ENCODE peak calls at places on chromosomes 1 and 21, in five cellular contexts. P, W, G, H and R are unnamed samples.

GRCh38 chr1:192439373-192440025 is 122.7 kb downstream of the RGS21 start:
- DNase-seq in P (no peak), W (no peak), G (no peak), H (no peak), R (peak)

GRCh38 chr1:226950875-226951274 is 10.8 kb downstream of the COQ8A start:
- DNase-seq in P (peak), W (no peak), G (no peak), H (no peak), R (no peak)

GRCh38 chr1:38746413-38746812 is 113.2 kb downstream of the RRAGC start:
- DNase-seq in P (no peak), W (no peak), G (no peak), H (no peak), R (no peak)

GRCh38 chr1:86997538-86997937 is 83.1 kb downstream of the HS2ST1 start:
- DNase-seq in P (no peak), W (no peak), G (no peak), H (no peak), R (no peak)

GRCh38 chr1:201586806-201587205 is 47.9 kb downstream of the NAV1 start:
- DNase-seq in P (no peak), W (no peak), G (no peak), H (no peak), R (no peak)

GRCh38 chr1:66351474-66351873 is 182.5 kb upstream of the SGIP1 start:
- DNase-seq in P (peak), W (no peak), G (no peak), H (no peak), R (no peak)

GRCh38 chr1:53137729-53138128 is 4.7 kb downstream of the SLC1A7 start:
- DNase-seq in P (no peak), W (no peak), G (no peak), H (no peak), R (no peak)

GRCh38 chr1:247415423-247416361 is at the start of gene NLRP3:
- DNase-seq in P (peak), W (peak), G (no peak), H (no peak), R (no peak)

GRCh38 chr1:79695133-79695532 is 688.6 kb upstream of the ADGRL4 start:
- DNase-seq in P (no peak), W (no peak), G (no peak), H (no peak), R (no peak)

GRCh38 chr1:23472351-23473036 is 11.5 kb downstream of the ASAP3 start:
- DNase-seq in P (no peak), W (no peak), G (no peak), H (no peak), R (no peak)

GRCh38 chr1:172726740-172727139 is 67.8 kb downstream of the FASLG start:
- DNase-seq in P (no peak), W (no peak), G (no peak), H (no peak), R (no peak)

GRCh38 chr1:25747046-25747705 is 52.8 kb upstream of the SELENON start:
- DNase-seq in P (no peak), W (no peak), G (no peak), H (no peak), R (no peak)

GRCh38 chr1:20250346-20250989 is 40.2 kb upstream of the VWA5B1 start:
- DNase-seq in P (peak), W (no peak), G (no peak), H (no peak), R (no peak)

GRCh38 chr1:91071838-91072237 is 50.0 kb upstream of the ZNF644 start:
- DNase-seq in P (no peak), W (no peak), G (no peak), H (no peak), R (no peak)

GRCh38 chr21:34019402-34019801 is 54.0 kb upstream of the MRPS6 start:
- DNase-seq in P (peak), W (no peak), G (no peak), H (no peak), R (no peak)

GRCh38 chr21:34018910-34019309 is 54.5 kb upstream of the MRPS6 start:
- DNase-seq in P (peak), W (no peak), G (no peak), H (no peak), R (no peak)

GRCh38 chr21:34020934-34021553 is 52.3 kb upstream of the MRPS6 start:
- DNase-seq in P (no peak), W (no peak), G (no peak), H (no peak), R (no peak)

GRCh38 chr21:34021726-34022125 is 51.7 kb upstream of the MRPS6 start:
- DNase-seq in P (no peak), W (no peak), G (no peak), H (no peak), R (no peak)

GRCh38 chr21:34020005-34020847 is 53.2 kb upstream of the MRPS6 start:
- DNase-seq in P (peak), W (no peak), G (no peak), H (no peak), R (no peak)
- TF ChIP-seq CTCF in P (peak), W (no peak), G (no peak), H (no peak), R (no peak)

GRCh38 chr1:167490765-167491164 is 27.6 kb downstream of the CD247 start:
- DNase-seq in P (no peak), W (no peak), G (no peak), H (no peak), R (no peak)

GRCh38 chr1:167492509-167492910 is 25.8 kb downstream of the CD247 start:
- DNase-seq in P (no peak), W (peak), G (no peak), H (no peak), R (no peak)

GRCh38 chr1:167491586-167492408 is 26.5 kb downstream of the CD247 start:
- DNase-seq in P (no peak), W (peak), G (no peak), H (no peak), R (no peak)

GRCh38 chr1:167489581-167490340 is 28.6 kb downstream of the CD247 start:
- DNase-seq in P (no peak), W (peak), G (no peak), H (no peak), R (no peak)

GRCh38 chr1:167493372-167493771 is 25.0 kb downstream of the CD247 start:
- DNase-seq in P (no peak), W (no peak), G (no peak), H (no peak), R (no peak)
- H3K4me3 ChIP-seq in P (no peak), W (no peak), G (no peak), H (no peak), R (no peak)

GRCh38 chr1:234607091-234608025 is 2.6 kb downstream of the IRF2BP2 start:
- DNase-seq in P (peak), W (no peak), G (peak), H (no peak), R (peak)
- TF ChIP-seq CTCF in P (no peak), W (no peak), G (no peak), H (no peak), R (peak)

DNA sequence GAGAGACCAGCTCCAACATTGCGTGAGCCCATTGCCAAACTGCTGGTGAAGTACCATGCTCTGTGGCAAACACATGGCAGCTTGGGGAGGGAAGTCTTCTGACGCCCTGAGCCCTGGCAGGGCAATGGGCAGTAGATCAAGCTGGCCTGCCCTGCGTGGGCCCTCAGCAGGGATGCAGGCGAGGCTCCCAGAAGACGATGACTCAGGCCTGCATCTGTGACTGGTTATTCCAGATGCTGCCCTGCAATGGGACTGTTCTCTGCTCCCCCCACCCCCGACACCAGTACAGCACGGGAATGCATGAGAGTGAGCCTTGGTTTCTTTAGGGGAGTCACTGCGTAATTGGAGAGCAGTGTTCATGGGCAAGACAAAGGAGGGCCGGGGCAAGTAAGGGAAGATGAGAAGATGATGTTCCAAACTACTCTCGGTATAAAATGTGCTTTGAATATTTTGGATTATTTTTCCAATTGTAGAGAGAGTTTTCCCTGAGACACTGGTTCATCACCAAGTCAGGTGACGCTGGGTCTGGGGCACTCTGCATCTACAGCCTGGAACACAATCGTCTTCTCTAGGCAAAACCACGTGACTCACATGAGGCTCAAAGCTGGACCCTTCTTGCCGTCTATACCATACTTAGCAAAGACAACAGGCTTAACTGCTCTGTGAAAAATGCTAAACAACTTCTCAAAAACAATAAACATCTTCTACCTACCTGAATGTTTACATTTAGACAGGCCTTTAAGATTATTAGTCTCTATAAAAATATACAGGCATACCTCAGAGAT is 9.0 kb upstream of the C1orf198 start:
- DNase-seq in P (no peak), W (no peak), G (no peak), H (no peak), R (peak)
- H3K4me3 ChIP-seq in P (no peak), W (no peak), G (no peak), H (no peak), R (no peak)

GRCh38 chr1:4825841-4826450 is 171.5 kb downstream of the AJAP1 start:
- DNase-seq in P (peak), W (peak), G (no peak), H (no peak), R (no peak)
- TF ChIP-seq CTCF in P (peak), W (peak), G (no peak), H (peak), R (no peak)

GRCh38 chr21:38082936-38083335 is 166.7 kb upstream of the KCNJ6 start:
- DNase-seq in P (no peak), W (no peak), G (no peak), H (no peak), R (no peak)
- H3K4me3 ChIP-seq in P (no peak), W (no peak), G (no peak), H (no peak), R (no peak)

DNA sequence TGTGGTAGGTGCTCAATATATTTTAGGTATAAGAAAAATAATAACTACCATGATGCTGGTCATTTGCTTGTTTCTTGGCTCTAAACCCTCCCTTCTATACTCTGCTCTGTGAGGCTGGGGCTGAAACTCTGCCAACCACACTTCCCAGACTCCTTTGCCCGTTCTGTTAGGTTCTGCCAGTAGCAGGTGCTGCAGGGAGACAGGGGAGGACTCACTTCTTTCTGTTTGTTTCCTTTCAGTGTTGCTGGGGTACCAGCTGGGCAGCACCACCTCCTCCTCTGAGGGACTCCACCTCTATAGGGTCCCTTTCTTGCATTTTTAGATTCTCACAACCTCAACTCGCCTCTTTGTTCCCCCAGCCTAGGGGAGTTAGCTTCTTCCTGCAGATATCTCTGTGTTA is 16.9 kb upstream of the SH2D2A start:
- DNase-seq in P (peak), W (peak), G (no peak), H (no peak), R (no peak)
- TF ChIP-seq CTCF in P (no peak), W (no peak), G (no peak), H (no peak), R (no peak)

GRCh38 chr1:178692564-178693327 is 32.3 kb upstream of the RALGPS2 start:
- DNase-seq in P (no peak), W (no peak), G (no peak), H (no peak), R (no peak)
- H3K4me3 ChIP-seq in P (no peak), W (no peak), G (no peak), H (no peak), R (no peak)

DNA sequence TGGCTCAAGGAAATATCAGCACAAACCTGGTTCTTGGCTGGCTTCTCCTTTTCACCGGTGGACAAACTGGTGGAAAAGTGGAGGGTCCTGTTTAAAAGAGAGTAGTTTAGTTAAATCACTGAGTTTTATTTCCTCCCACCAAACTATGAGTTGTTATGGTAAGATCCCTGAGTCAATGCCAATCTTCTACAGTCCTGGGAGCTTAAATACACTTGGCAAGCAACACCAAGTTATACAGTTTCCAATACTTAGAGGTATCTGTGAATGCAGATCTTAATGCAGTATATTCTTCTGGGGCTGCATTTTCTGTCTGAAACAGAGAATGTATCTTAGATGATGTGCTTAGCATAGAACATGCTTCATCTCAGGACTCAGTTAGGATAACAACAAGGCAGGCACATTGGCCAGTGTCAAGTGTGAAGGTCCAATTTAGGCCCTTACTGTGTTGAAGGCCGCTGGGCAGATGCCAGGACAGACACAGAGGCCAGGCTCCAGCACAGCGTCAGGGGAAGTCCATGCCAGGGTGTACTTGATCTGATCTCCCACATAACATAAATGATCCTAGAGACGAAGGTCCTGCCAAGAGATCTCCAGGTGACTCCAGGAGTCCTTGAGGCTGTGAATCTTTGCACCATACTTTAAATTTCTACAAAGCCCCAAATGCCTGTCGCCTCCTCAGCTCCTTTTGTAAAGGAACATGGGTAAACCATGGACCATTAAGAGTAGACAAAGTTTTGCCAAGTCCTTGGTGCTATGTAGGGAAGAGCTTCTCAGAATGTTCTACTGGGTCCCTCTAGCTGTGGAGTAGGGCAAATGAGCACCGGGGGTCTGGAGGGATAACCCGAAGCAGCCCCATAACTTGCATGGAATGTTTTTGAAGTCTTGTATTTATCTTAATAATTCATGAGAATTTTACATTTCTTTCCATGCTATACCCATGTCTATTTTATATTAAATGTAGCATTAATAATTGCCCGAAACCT is 76.8 kb downstream of the KCNJ15 start:
- DNase-seq in P (peak), W (no peak), G (no peak), H (no peak), R (no peak)
- TF ChIP-seq CTCF in P (peak), W (no peak), G (no peak), H (no peak), R (peak)

GRCh38 chr21:44954281-44954771 is 14.5 kb downstream of the SLX9 start:
- DNase-seq in P (no peak), W (no peak), G (no peak), H (no peak), R (no peak)
- H3K4me3 ChIP-seq in P (no peak), W (no peak), G (no peak), H (no peak), R (no peak)